ENCODE peak calls at places on chromosomes 13 and 19, in ten cellular contexts. V is tibial nerve; P is heart right ventricle; Z is right atrium auricular region; Q is stomach; H is A673; I is right cardiac atrium; Y is CD8-positive, alpha-beta T cell; O is body of pancreas; G is neuronal stem cell. D is an unnamed sample. For H3K4me1, the result is how much of the 10 kb centered on the place peaks cover.

GRCh38 chr19:52946322-52947310 is 16.1 kb downstream of the ZNF816 start:
- DNase-seq in V (no peak), I (peak), Q (peak), H (no peak), O (peak), Y (no peak), Z (no peak), P (peak), G (no peak), D (no peak)

GRCh38 chr13:91520952-91521351 is 122.5 kb downstream of the GPC5 start:
- DNase-seq in I (no peak), P (no peak), V (no peak), Y (no peak), Q (no peak), H (no peak), O (no peak), Z (no peak), G (no peak), D (no peak)

GRCh38 chr19:55681131-55682087 is 6.4 kb downstream of the EPN1 start:
- DNase-seq in Y (no peak), G (no peak), O (no peak), I (no peak), H (no peak), Q (no peak), Z (no peak), P (no peak), V (no peak), D (no peak)

GRCh38 chr19:42634409-42635232 is 39.9 kb upstream of the CEACAM8 start:
- DNase-seq in Y (peak), I (no peak), Q (peak), G (no peak), H (peak), O (peak), V (no peak), P (no peak), Z (no peak), D (peak)

GRCh38 chr19:49793561-49793840 is 19.6 kb downstream of the FUZ start:
- DNase-seq in I (no peak), Q (no peak), V (no peak), Y (no peak), Z (no peak), O (no peak), H (no peak), P (no peak), G (no peak), D (no peak)

GRCh38 chr13:108950333-108951010 is 321.1 kb downstream of the MYO16 start:
- DNase-seq in Z (no peak), Q (no peak), P (no peak), G (no peak), V (no peak), H (no peak), Y (no peak), O (no peak), I (no peak), D (no peak)

GRCh38 chr13:67416047-67416925 is 186.2 kb upstream of the PCDH9 start:
- DNase-seq in O (peak), Z (no peak), P (no peak), Q (peak), H (peak), I (peak), Y (no peak), V (no peak), G (peak), D (peak)

GRCh38 chr13:95601906-95602305 is 42.6 kb downstream of the DZIP1 start:
- DNase-seq in H (no peak), V (no peak), Q (no peak), G (no peak), O (no peak), I (no peak), Y (no peak), Z (no peak), P (no peak), D (peak)

GRCh38 chr13:93004919-93005318 is 221.7 kb upstream of the GPC6 start:
- DNase-seq in Z (no peak), H (peak), P (no peak), O (no peak), Y (no peak), I (no peak), V (no peak), G (no peak), Q (no peak), D (no peak)

GRCh38 chr19:35315883-35316282 is 13.1 kb upstream of the CD22 start:
- DNase-seq in I (peak), Y (no peak), Z (no peak), V (no peak), H (no peak), O (no peak), P (no peak), Q (no peak), G (no peak), D (no peak)

GRCh38 chr19:35901854-35902661 is at the start of gene HCST:
- DNase-seq in I (peak), Z (no peak), H (peak), Q (no peak), G (no peak), V (no peak), P (no peak), Y (peak), O (no peak), D (no peak)

GRCh38 chr13:77876176-77876575 is 42.5 kb downstream of the EDNRB start:
- DNase-seq in P (no peak), H (no peak), Z (no peak), I (no peak), Q (no peak), O (no peak), Y (no peak), G (no peak), V (no peak), D (no peak)

GRCh38 chr13:23986619-23987018 is 89.3 kb upstream of the C1QTNF9B start:
- DNase-seq in G (no peak), H (no peak), Z (no peak), I (no peak), V (no peak), Q (no peak), Y (no peak), O (no peak), P (no peak), D (peak)

GRCh38 chr13:30998548-30999140 is 66.2 kb downstream of the TEX26 start:
- DNase-seq in O (no peak), P (no peak), Y (no peak), G (no peak), H (no peak), Q (no peak), V (no peak), Z (no peak), I (no peak), D (no peak)

GRCh38 chr13:96279904-96280303 is 190.0 kb downstream of the HS6ST3 start:
- DNase-seq in Q (no peak), G (no peak), V (no peak), I (no peak), Z (no peak), P (no peak), Y (no peak), H (no peak), O (no peak), D (no peak)

GRCh38 chr13:80339841-80340642 is 884 bp downstream of the SPRY2 start:
- DNase-seq in V (no peak), Q (peak), I (peak), G (peak), Z (peak), O (peak), Y (peak), H (no peak), P (peak), D (peak)

GRCh38 chr19:14048439-14049153 is 13.3 kb downstream of the PALM3 start:
- DNase-seq in G (peak), Y (peak), H (peak), P (peak), V (no peak), Z (no peak), Q (peak), I (peak), O (peak), D (peak)

GRCh38 chr13:101300531-101300930 is 115.8 kb downstream of the NALCN start:
- DNase-seq in P (no peak), Q (no peak), H (no peak), Z (no peak), G (no peak), I (no peak), V (no peak), Y (no peak), O (no peak), D (no peak)

GRCh38 chr13:59120297-59120843 is 1043.4 kb downstream of the DIAPH3 start:
- DNase-seq in O (no peak), I (no peak), Z (no peak), Q (no peak), V (no peak), Y (no peak), P (no peak), H (no peak), G (no peak), D (no peak)

GRCh38 chr19:12782424-12783225 is 7.3 kb upstream of the HOOK2 start:
- DNase-seq in I (peak), Q (peak), O (peak), V (peak), H (peak), P (peak), Y (peak), Z (peak), G (no peak), D (peak)

GRCh38 chr19:37706052-37706605 is 13.4 kb downstream of the ZNF607 start:
- DNase-seq in O (no peak), Q (no peak), P (no peak), V (no peak), G (no peak), H (no peak), Z (no peak), I (no peak), Y (no peak), D (no peak)

GRCh38 chr19:37779139-37780035 is at the start of gene ZNF573:
- DNase-seq in H (peak), G (peak), Z (peak), V (peak), P (peak), Q (peak), I (peak), Y (peak), O (peak), D (peak)

GRCh38 chr19:13573268-13573667 is 67.0 kb upstream of the CACNA1A start:
- DNase-seq in P (no peak), V (no peak), Y (no peak), G (no peak), I (no peak), H (no peak), Z (no peak), Q (no peak), O (no peak), D (no peak)

GRCh38 chr19:13794388-13794751 is 873 bp upstream of the ZSWIM4 start:
- DNase-seq in O (peak), Q (peak), P (peak), I (peak), V (peak), G (no peak), H (peak), Y (no peak), Z (peak), D (peak)

GRCh38 chr19:2475018-2475701 is 767 bp upstream of the GADD45B start:
- DNase-seq in Q (peak), V (peak), Z (no peak), G (no peak), I (peak), P (peak), Y (peak), O (peak), H (peak), D (peak)

GRCh38 chr19:49560358-49560900 is 19.9 kb downstream of the NOSIP start:
- DNase-seq in P (no peak), O (peak), Z (no peak), Q (no peak), V (no peak), H (no peak), Y (peak), I (no peak), G (no peak), D (peak)

GRCh38 chr19:11530432-11530831 is 1.5 kb upstream of the ECSIT start:
- DNase-seq in G (no peak), Y (no peak), P (peak), I (peak), H (peak), Q (peak), Z (peak), V (no peak), O (peak), D (peak)

GRCh38 chr13:19838726-19839342 is 24.6 kb downstream of the ZMYM5 start:
- DNase-seq in G (no peak), H (no peak), I (no peak), Z (no peak), P (no peak), V (no peak), Q (no peak), Y (no peak), O (no peak), D (no peak)

GRCh38 chr13:97414392-97414791 is 19.6 kb upstream of the RAP2A start:
- DNase-seq in Q (no peak), O (no peak), H (no peak), I (no peak), Y (no peak), P (no peak), G (no peak), Z (no peak), V (no peak), D (no peak)

GRCh38 chr13:94656766-94657165 is 55.1 kb downstream of the GPR180 start:
- DNase-seq in Z (no peak), V (no peak), O (no peak), H (peak), Y (no peak), G (no peak), P (no peak), Q (no peak), I (no peak), D (no peak)

GRCh38 chr19:46866407-46867132 is 5.8 kb downstream of the ARHGAP35 start:
- DNase-seq in Z (no peak), Y (no peak), I (no peak), G (no peak), O (no peak), V (no peak), Q (no peak), P (no peak), H (no peak), D (no peak)

GRCh38 chr19:10104130-10104513 is 1.6 kb upstream of the ANGPTL6 start:
- DNase-seq in G (no peak), I (no peak), Q (no peak), P (no peak), O (no peak), Z (no peak), H (no peak), V (no peak), Y (no peak), D (no peak)
- H3K27ac ChIP-seq in G (no peak), I (no peak), Q (no peak), P (no peak), O (no peak), Z (no peak), H (no peak), V (no peak), Y (peak), D (no peak)

DNA sequence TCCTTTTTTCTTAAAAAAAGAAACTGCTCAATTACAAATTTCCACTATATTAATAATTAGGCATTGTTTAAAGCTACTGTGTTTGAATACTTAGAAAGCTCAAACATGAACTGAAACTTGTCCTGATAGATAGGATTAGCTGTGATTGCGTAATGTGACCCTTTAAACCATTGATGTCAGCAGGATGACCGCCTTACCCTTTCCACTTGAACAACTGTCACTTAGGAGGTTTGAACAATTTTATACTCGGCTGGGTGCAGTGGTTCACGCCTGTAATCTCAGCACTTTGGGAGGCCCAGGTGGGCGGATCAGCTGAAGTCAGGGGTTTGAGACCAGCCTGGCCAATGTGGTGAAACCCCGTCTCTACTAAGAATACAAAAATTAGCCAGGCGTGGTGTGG is 2.9 kb downstream of the LAMP1 start:
- DNase-seq in O (no peak), Z (no peak), G (no peak), V (no peak), Y (no peak), Q (no peak), I (peak), H (no peak), P (no peak), D (no peak)
- H3K4me1 ChIP-seq in O (under half), Z (under half), G (under half), V (under half), Y (under half), Q (under half), I (under half), H (under half), P (under half), D (under half)

DNA sequence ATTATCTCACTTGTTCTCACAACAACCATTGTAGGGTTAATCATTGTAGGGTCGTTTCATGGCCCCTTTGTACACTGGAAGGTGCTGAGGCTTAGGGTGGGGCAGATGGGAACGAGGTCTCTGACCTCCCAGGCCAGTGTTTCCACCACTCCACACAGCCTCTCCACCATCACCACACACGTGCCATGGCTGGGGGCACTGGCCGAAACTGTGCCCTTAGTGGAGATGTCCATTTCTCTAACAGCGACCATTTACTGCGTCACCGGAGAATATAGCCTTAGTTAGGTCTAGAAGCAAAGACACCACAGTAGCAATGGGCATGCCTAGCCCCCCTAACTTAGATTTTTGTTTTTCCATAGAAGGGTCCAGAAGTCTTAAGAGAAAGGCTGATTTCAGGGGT is 36.5 kb downstream of the COL4A1 start:
- DNase-seq in H (no peak), P (no peak), V (no peak), I (no peak), Z (no peak), O (no peak), Y (no peak), Q (no peak), G (no peak), D (no peak)
- H3K4me3 ChIP-seq in H (no peak), P (no peak), V (no peak), I (no peak), Z (no peak), O (no peak), Y (no peak), Q (no peak), G (no peak), D (no peak)

GRCh38 chr13:85381082-85381481 is 418.1 kb downstream of the SLITRK6 start:
- DNase-seq in I (no peak), G (no peak), Y (no peak), H (no peak), O (no peak), P (no peak), Z (no peak), Q (no peak), V (no peak), D (no peak)

GRCh38 chr13:85383291-85383690 is 415.9 kb downstream of the SLITRK6 start:
- DNase-seq in V (no peak), Q (no peak), P (no peak), Y (no peak), Z (no peak), O (no peak), G (no peak), H (no peak), I (no peak), D (no peak)

DNA sequence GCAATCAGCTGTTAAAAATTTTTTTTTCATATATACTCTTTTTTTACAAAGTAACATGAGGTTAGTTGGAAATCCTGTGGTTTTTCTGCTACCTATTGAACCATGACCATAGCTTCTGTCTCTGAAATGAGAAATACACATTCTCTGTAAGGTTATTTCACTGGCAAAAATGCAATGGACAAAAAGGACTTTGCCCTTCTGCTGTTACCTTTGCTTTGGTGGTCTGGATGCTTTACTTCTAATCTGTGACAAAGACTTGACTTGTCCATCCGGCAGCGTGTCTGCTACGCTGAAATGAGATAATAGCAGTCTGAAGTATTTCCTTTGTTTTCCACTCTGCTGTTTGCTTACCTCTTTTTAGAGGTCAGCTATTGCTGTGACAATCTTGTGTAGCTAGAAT is 412.8 kb downstream of the SLITRK6 start:
- DNase-seq in O (no peak), I (no peak), Z (no peak), V (no peak), H (no peak), G (peak), Y (no peak), Q (no peak), P (no peak), D (peak)
- H3K27ac ChIP-seq in O (no peak), I (no peak), Z (no peak), V (no peak), H (no peak), G (no peak), Y (no peak), Q (no peak), P (no peak), D (no peak)

DNA sequence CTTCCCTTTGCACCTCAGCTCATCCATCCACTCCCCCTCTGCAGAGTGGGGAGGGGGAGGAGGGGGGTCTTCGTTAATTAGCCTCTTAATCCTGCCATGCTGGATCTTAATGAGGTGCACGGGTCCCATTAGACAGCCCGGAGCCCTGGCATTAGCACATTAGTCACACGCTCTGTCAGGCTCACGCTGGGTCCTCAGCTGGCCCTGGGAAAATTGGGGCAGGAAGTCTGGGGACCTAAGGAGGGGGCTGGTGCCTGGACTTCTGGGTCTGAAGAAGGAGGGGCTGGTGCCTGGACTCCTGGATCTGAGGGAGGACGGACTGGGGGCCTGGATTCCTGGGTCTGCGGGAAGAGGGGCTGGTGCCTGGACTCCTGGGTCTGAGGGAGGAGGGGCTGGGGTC is 444 bp upstream of the NCCRP1 start:
- DNase-seq in Z (no peak), V (no peak), G (peak), Y (no peak), P (no peak), Q (no peak), H (no peak), O (no peak), I (no peak), D (peak)
- H3K4me1 ChIP-seq in Z (under half), V (under half), G (under half), Y (under half), P (under half), Q (under half), H (under half), O (half or more), I (under half), D (under half)

DNA sequence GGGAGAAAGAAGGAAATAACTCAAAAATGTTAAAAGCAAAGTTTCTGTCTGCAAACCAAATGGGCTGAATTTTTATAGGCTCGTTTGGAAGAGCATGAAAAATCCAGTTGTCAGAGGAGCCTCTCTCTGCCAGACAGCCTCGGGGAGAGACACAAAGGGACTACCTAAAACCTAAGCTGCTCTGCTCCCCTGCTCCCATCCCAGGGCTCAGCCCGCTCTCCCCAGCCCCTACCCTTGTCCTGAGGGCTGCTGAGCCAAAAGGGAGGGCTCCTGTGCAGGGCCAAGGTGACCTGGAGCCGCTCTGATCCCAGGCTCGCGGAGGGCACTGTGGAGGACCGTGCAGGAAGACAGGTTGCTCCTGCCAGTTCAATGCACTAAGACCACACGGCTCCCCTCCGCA is 96.7 kb upstream of the UQCRFS1 start:
- DNase-seq in P (no peak), V (no peak), G (no peak), H (no peak), O (no peak), I (no peak), Z (no peak), Y (no peak), Q (no peak), D (no peak)
- H3K4me3 ChIP-seq in P (no peak), V (no peak), G (no peak), H (no peak), O (no peak), I (no peak), Z (no peak), Y (no peak), Q (no peak), D (no peak)

GRCh38 chr19:6239401-6239844 is 40.4 kb downstream of the MLLT1 start:
- DNase-seq in Z (no peak), H (no peak), Q (peak), Y (no peak), I (peak), G (no peak), V (no peak), P (peak), O (peak), D (no peak)

GRCh38 chr19:6242677-6243076 is 37.1 kb downstream of the MLLT1 start:
- DNase-seq in G (no peak), Q (no peak), H (no peak), Y (no peak), I (no peak), P (no peak), V (no peak), Z (no peak), O (no peak), D (no peak)

GRCh38 chr19:6241680-6242079 is 38.1 kb downstream of the MLLT1 start:
- DNase-seq in Q (no peak), Z (no peak), H (no peak), V (peak), Y (no peak), G (no peak), P (peak), O (peak), I (peak), D (peak)

GRCh38 chr19:6239871-6240676 is 39.7 kb downstream of the MLLT1 start:
- DNase-seq in I (peak), P (no peak), V (no peak), G (no peak), Y (no peak), H (no peak), Z (no peak), Q (no peak), O (no peak), D (no peak)

GRCh38 chr19:6241056-6241455 is 38.7 kb downstream of the MLLT1 start:
- DNase-seq in V (no peak), H (no peak), Z (no peak), O (no peak), Q (no peak), Y (no peak), P (no peak), I (no peak), G (no peak), D (no peak)
- H3K27ac ChIP-seq in V (peak), H (no peak), Z (no peak), O (peak), Q (no peak), Y (no peak), P (no peak), I (no peak), G (no peak), D (no peak)

D was measured in SJCRH30.